ENCODE peak calls at places on chromosome 21, in four cellular contexts. F, O, D and B are unnamed samples. For H3K4me1, the result is how much of the 10 kb centered on the place peaks cover.

GRCh38 chr21:35814858-35815619 is 245.3 kb downstream of the SETD4 start:
- DNase-seq in F (no peak), O (no peak), D (no peak), B (no peak)

GRCh38 chr21:38942617-38943245 is 137.0 kb downstream of the ETS2 start:
- DNase-seq in F (no peak), O (no peak), D (no peak), B (no peak)

GRCh38 chr21:27035791-27036190 is 68.9 kb upstream of the ADAMTS5 start:
- DNase-seq in F (no peak), O (no peak), D (no peak), B (no peak)

GRCh38 chr21:34935868-34936267 is 113.2 kb downstream of the RUNX1 start:
- DNase-seq in F (no peak), O (no peak), D (no peak), B (no peak)

GRCh38 chr21:39381009-39381408 is 32.1 kb upstream of the HMGN1 start:
- DNase-seq in F (no peak), O (no peak), D (no peak), B (no peak)

GRCh38 chr21:26385721-26386120 is 187.4 kb downstream of the CYYR1 start:
- DNase-seq in F (no peak), O (no peak), D (no peak), B (no peak)

GRCh38 chr21:20443558-20444155 is 554.6 kb upstream of the NCAM2 start:
- DNase-seq in F (peak), O (no peak), D (no peak), B (no peak)

GRCh38 chr21:34035619-34036354 is 37.6 kb upstream of the MRPS6 start:
- DNase-seq in F (peak), O (no peak), D (no peak), B (no peak)

GRCh38 chr21:28608646-28609045 is 384.0 kb downstream of the LTN1 start:
- DNase-seq in F (no peak), O (no peak), D (no peak), B (no peak)

GRCh38 chr21:17348357-17348756 is 164.5 kb upstream of the CXADR start:
- DNase-seq in F (no peak), O (no peak), D (no peak), B (no peak)

GRCh38 chr21:18249542-18250152 is 5.0 kb downstream of the CHODL start:
- DNase-seq in F (peak), O (no peak), D (no peak), B (no peak)

GRCh38 chr21:39647476-39647875 is 34.7 kb downstream of the B3GALT5 start:
- DNase-seq in F (no peak), O (no peak), D (peak), B (no peak)

GRCh38 chr21:26142363-26142762 is 28.2 kb downstream of the APP start:
- DNase-seq in F (no peak), O (no peak), D (no peak), B (no peak)

GRCh38 chr21:16770279-16770678 is 742.6 kb upstream of the CXADR start:
- DNase-seq in F (no peak), O (no peak), D (no peak), B (no peak)

GRCh38 chr21:39094847-39095525 is 88.3 kb downstream of the PSMG1 start:
- DNase-seq in F (no peak), O (no peak), D (peak), B (peak)

GRCh38 chr21:27423906-27424595 is 457.2 kb upstream of the ADAMTS5 start:
- DNase-seq in F (no peak), O (no peak), D (no peak), B (no peak)

GRCh38 chr21:22711636-22712035 is 1713.4 kb downstream of the NCAM2 start:
- DNase-seq in F (no peak), O (no peak), D (peak), B (no peak)

GRCh38 chr21:29155118-29155932 is 24.9 kb downstream of the MAP3K7CL start:
- DNase-seq in F (peak), O (no peak), D (peak), B (peak)

GRCh38 chr21:30216041-30216723 is at the start of gene CLDN8:
- DNase-seq in F (no peak), O (no peak), D (no peak), B (no peak)

GRCh38 chr21:38950388-38951094 is 144.8 kb downstream of the ETS2 start:
- DNase-seq in F (no peak), O (no peak), D (no peak), B (peak)

GRCh38 chr21:23026878-23027277 is 2028.7 kb downstream of the NCAM2 start:
- DNase-seq in F (no peak), O (no peak), D (no peak), B (no peak)

GRCh38 chr21:23162213-23162946 is 2164.2 kb downstream of the NCAM2 start:
- DNase-seq in F (no peak), O (no peak), D (peak), B (no peak)

GRCh38 chr21:44482581-44483287 is 27.4 kb downstream of the LRRC3 start:
- DNase-seq in F (no peak), O (no peak), D (no peak), B (no peak)

GRCh38 chr21:40014394-40014793 is 147.2 kb downstream of the PCP4 start:
- DNase-seq in F (no peak), O (peak), D (no peak), B (no peak)

GRCh38 chr21:38505654-38506523 is 7.6 kb upstream of the ERG start:
- DNase-seq in F (peak), O (no peak), D (peak), B (no peak)

GRCh38 chr21:44353200-44353970 is at the start of gene TRPM2:
- DNase-seq in F (no peak), O (no peak), D (no peak), B (peak)

GRCh38 chr21:14115646-14116045 is 95.1 kb downstream of the LIPI start:
- DNase-seq in F (no peak), O (no peak), D (no peak), B (no peak)

GRCh38 chr21:35720065-35720810 is 340.1 kb downstream of the SETD4 start:
- DNase-seq in F (no peak), O (no peak), D (no peak), B (no peak)

GRCh38 chr21:25881524-25882376 is 147.0 kb downstream of the GABPA start:
- DNase-seq in F (peak), O (no peak), D (peak), B (peak)

GRCh38 chr21:32278518-32279376 is at the start of gene MIS18A:
- DNase-seq in F (peak), O (peak), D (peak), B (peak)
- TF ChIP-seq CTCF in F (peak), O (no peak), D (no peak), B (no peak)

GRCh38 chr21:42231761-42232160 is 12.8 kb downstream of the ABCG1 start:
- DNase-seq in F (no peak), O (no peak), D (no peak), B (no peak)
- H3K4me1 ChIP-seq in F (half or more), O (half or more), D (under half), B (under half)

GRCh38 chr21:24514081-24514733 is 1093.1 kb downstream of the MRPL39 start:
- DNase-seq in F (no peak), O (no peak), D (no peak), B (no peak)
- TF ChIP-seq CTCF in F (peak), O (no peak), D (no peak), B (no peak)

DNA sequence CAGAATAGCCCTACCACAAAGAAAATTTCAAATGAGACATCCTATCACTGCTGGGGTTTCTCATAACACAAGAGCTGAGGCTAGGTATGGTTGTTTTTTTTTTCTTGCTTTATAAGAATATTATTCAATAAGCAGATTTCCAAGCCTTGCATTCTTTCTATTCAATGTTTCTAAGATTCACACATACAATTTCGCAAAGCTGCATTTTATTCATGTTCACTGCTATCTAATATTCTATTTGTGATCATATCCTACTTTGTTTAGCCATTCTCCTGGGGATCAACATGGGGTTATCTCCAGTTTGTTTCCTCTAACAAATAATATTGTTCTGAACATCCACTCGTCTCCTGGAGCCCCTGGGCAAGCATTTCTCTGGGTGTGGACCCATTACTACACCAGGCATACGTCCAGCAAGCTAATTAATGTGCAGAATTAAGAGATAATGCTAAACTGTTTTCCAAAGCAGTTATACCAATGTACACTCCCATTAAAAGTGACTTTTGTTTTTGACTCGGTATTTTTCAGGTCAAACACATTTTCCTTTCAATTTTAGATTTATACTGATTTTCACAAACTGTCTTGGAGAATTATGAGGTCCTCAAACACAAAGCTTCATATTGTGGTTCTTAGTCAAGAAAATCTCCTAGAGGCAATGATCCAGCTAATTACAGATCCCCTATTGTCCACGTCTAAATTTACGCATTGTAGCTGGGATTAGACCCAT is 15.7 kb upstream of the HLCS start:
- DNase-seq in F (no peak), O (no peak), D (no peak), B (no peak)
- H3K4me1 ChIP-seq in F (under half), O (under half), D (under half), B (under half)

DNA sequence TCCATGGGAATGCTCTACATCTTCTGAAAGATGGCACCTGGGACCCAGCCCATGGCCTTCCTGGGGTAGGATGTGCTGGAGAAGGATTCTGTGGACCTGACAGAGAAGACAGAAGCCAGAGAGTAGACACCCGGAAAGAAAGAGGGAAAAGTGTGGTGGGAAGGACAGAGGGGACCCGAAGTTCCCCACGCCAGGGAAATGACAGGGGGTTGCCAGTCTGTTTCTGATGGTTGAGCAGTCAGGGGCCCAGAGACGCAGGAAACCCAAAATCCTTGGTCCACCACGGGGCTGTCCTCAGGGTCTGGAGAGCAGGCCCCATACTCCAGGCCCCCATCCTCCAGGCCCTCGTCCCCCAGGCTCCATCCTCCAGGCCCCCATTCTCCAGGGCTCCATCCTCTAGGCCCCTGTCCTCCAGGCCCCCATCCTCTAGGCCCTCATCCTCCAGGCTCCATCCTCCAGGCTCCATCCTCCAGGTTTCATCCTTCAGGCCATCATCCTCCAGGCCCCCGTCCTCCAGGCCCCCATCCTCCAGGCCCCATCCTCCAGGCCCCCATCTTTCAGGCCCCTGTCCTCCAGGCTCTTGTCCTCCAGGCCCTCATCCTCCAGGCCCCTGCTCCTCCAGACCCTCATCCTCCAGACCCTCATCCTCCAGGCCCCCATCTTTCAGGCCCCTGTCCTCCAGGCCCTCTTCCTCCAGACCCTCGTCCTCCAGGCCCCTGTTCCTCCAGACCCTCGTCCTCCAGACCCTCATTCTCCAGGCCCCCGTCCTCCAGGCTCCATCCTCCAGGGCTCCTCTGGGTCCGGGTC is 1.0 kb upstream of the TFF2 start:
- DNase-seq in F (no peak), O (peak), D (no peak), B (no peak)
- TF ChIP-seq CTCF in F (no peak), O (no peak), D (no peak), B (no peak)

GRCh38 chr21:43271452-43272020 is 102.7 kb downstream of the CRYAA start:
- DNase-seq in F (no peak), O (no peak), D (no peak), B (no peak)
- H3K4me1 ChIP-seq in F (under half), O (under half), D (under half), B (under half)

GRCh38 chr21:41508415-41509205 is 652 bp upstream of the TMPRSS2 start:
- DNase-seq in F (no peak), O (no peak), D (no peak), B (no peak)

GRCh38 chr21:41507521-41508414 is at the start of gene TMPRSS2:
- DNase-seq in F (peak), O (no peak), D (no peak), B (no peak)

GRCh38 chr21:41510500-41510899 is 2.5 kb upstream of the TMPRSS2 start:
- DNase-seq in F (no peak), O (no peak), D (no peak), B (no peak)

GRCh38 chr21:41509733-41510132 is 1.8 kb upstream of the TMPRSS2 start:
- DNase-seq in F (no peak), O (no peak), D (no peak), B (no peak)

DNA sequence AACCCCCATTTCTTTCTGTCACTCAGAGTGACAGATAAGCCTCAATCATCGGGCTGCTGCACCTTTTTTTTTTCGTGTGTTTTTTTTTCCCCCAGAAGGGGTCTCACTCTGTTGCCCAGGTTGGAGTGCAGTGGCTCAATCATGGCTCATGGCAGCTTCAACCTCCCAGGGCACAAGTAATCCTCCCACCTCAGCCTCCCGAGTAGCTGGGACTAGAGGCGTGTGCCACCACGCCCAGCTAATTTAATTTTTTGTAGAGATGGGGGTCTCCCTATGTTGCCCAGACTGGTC is 1.2 kb upstream of the TMPRSS2 start:
- DNase-seq in F (no peak), O (no peak), D (no peak), B (no peak)
- TF ChIP-seq CTCF in F (no peak), O (no peak), D (no peak), B (no peak)

GRCh38 chr21:15755125-15755524 is 25.3 kb downstream of the USP25 start:
- DNase-seq in F (no peak), O (no peak), D (no peak), B (no peak)
- H3K4me1 ChIP-seq in F (under half), O (under half), D (under half), B (under half)

DNA sequence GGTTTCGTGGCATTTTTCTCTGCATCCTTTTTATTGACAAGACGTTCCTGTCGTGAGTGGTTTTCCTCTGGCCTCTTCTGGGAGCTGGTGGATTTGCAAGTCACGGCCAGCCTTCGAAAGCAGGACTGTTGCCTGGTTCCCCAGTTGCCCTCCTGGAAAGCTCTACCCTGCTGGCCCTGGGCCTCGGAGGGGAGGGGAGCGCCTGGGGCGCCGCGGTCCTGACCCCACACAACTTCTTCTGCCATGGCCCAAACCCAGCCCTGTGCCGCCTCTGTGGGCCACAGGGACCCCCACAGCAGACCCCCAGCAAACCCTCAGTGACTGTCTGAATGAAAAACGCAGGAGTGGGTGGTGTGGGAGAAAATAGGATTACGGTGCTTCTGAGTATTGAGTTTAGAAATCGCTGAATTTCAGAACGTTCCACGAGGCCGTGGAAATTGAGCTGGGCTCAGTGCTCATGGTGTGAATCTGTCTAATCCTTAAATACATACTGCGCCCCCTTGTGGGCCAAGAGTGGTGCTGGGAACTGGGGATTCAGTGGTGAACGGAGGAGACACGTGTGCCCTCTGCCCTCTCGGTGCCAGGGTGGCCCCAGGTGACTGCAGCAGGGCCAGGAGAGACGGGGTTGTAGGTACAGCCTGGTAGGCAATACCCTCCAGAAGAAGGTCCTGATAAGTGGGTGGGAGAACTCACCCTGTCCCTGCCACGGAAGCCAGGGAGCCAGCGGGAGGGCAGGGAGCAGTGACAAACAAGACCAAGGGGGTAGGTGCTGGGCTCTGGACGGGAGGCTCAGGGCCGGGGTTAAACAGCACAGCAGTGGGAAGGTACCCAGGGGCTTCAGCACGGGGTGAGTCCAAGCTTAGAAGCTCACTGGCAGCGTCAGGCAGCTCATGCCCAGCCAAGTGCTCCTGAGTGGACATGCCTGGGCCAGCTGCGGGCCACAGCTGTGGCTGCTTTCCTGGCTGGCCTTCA is 101.2 kb upstream of the COL6A1 start:
- DNase-seq in F (peak), O (no peak), D (peak), B (peak)
- TF ChIP-seq CTCF in F (peak), O (peak), D (peak), B (peak)

DNA sequence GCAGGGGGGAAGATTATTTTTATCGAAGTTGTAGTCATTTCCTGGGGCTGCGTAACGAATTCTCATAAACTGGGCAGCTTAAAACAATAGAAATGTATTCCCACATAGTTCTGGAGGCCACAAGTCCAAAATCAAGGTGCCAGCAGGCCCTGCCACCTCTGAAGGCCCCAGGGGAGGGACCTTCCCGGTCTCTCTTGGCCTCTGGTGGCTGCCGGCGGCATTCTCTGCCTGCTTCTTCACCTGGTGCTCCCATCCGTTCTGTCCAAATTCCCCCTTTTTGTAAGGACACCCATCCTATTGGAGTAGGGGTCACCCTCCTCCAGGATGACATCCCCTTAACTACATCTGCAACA is 92.8 kb downstream of the PDE9A start:
- DNase-seq in F (no peak), O (no peak), D (no peak), B (peak)
- H3K4me1 ChIP-seq in F (under half), O (under half), D (under half), B (under half)